ENCODE peak calls at places on chromosomes 7 and 10, in six cellular contexts. Z is activated T-cell treated with anti-CD3 and anti-CD28 coated beads, Interleukin-2, amount 50 U/mL, for 72 hours; I is stimulated activated CD4-positive, alpha-beta T cell treated with anti-CD3 and anti-CD28 coated beads, TNF-alpha, amount 100 ng/mL, for 4 hours; T is hypothalamus; H is germinal center; V is NCI-H2081. D is an unnamed sample.

GRCh38 chr10:4013651-4014085 is 228.7 kb upstream of the KLF6 start:
- DNase-seq in V (no peak), T (no peak), I (peak; percentile 9), H (no peak), Z (peak; percentile 74), D (no peak)

GRCh38 chr7:110170762-110171161 is 920.2 kb upstream of the LRRN3 start:
- DNase-seq in H (no peak), V (no peak), Z (no peak), T (no peak), I (no peak), D (no peak)

GRCh38 chr10:14190702-14191101 is 140.0 kb downstream of the FRMD4A start:
- DNase-seq in V (no peak), I (no peak), Z (no peak), T (no peak), H (no peak), D (no peak)

GRCh38 chr7:142581341-142581740 is 167.9 kb upstream of the PRSS1 start:
- DNase-seq in H (peak; percentile 49), V (no peak), Z (peak; percentile 6), T (no peak), I (no peak), D (no peak)

GRCh38 chr7:104106106-104106505 is 101.7 kb downstream of the ORC5 start:
- DNase-seq in Z (no peak), T (no peak), H (no peak), I (no peak), V (no peak), D (no peak)

GRCh38 chr7:8261711-8262695 is at the start of gene ICA1:
- DNase-seq in Z (peak; percentile 38), I (no peak), H (peak; percentile 20), V (peak; percentile 93), T (peak; percentile 52), D (peak; percentile 68)

GRCh38 chr10:116070743-116071320 is 202.2 kb downstream of the GFRA1 start:
- DNase-seq in T (no peak), V (no peak), Z (no peak), I (no peak), H (no peak), D (no peak)

GRCh38 chr7:93148135-93148534 is at the start of gene SAMD9L:
- DNase-seq in T (no peak), I (no peak), Z (peak; percentile 10), H (peak; percentile 23), V (no peak), D (no peak)

GRCh38 chr10:104273291-104273690 is 4.3 kb downstream of the GSTO2 start:
- DNase-seq in I (no peak), H (no peak), V (no peak), T (no peak), Z (no peak), D (no peak)

GRCh38 chr7:68684246-68684850 is 913.9 kb upstream of the AUTS2 start:
- DNase-seq in I (no peak), Z (no peak), V (peak; percentile 69), T (no peak), H (no peak), D (no peak)

GRCh38 chr7:42315631-42316030 is 78.6 kb upstream of the GLI3 start:
- DNase-seq in V (no peak), I (no peak), T (no peak), Z (no peak), H (peak; percentile 5), D (no peak)

GRCh38 chr10:63767512-63767911 is 246.3 kb downstream of the REEP3 start:
- DNase-seq in T (no peak), H (no peak), I (no peak), Z (no peak), V (no peak), D (no peak)

GRCh38 chr10:50594012-50594411 is 29.7 kb downstream of the SGMS1 start:
- DNase-seq in T (no peak), H (no peak), I (no peak), V (no peak), Z (no peak), D (no peak)

GRCh38 chr7:114820993-114821945 is 100.6 kb upstream of the MDFIC start:
- DNase-seq in I (no peak), H (no peak), V (no peak), Z (no peak), T (no peak), D (no peak)

GRCh38 chr7:132420527-132420926 is 155.7 kb downstream of the PLXNA4 start:
- DNase-seq in Z (no peak), V (no peak), T (no peak), I (no peak), H (no peak), D (no peak)

GRCh38 chr7:2757361-2757903 is 69.4 kb downstream of the AMZ1 start:
- DNase-seq in Z (no peak), H (no peak), I (no peak), T (no peak), V (no peak), D (no peak)

GRCh38 chr10:106535304-106535964 is 629.1 kb downstream of the SORCS1 start:
- DNase-seq in T (no peak), Z (no peak), I (no peak), H (no peak), V (no peak), D (no peak)

GRCh38 chr10:74862625-74863024 is 36.2 kb downstream of the KAT6B start:
- DNase-seq in T (no peak), H (no peak), V (no peak), Z (no peak), I (no peak), D (no peak)

GRCh38 chr10:75827591-75827990 is 396.2 kb downstream of the LRMDA start:
- DNase-seq in H (no peak), I (no peak), Z (no peak), V (no peak), T (no peak), D (no peak)

D was measured in RWPE2.